ENCODE peak calls at places on chromosomes 1 and 21, in nine cellular contexts. K, W, O, H, R, U, A, G and B are unnamed samples.

GRCh38 chr1:182672487-182672836 is 11.9 kb downstream of the RGS8 start:
- DNase-seq in K (no peak), W (no peak), O (no peak), H (no peak), R (no peak), U (no peak), A (no peak), G (no peak), B (no peak)

GRCh38 chr1:24914226-24915069 is 15.6 kb downstream of the RUNX3 start:
- DNase-seq in K (no peak), W (no peak), O (no peak), H (no peak), R (no peak), U (peak), A (no peak), G (no peak), B (no peak)

GRCh38 chr1:194774535-194774934 is 1588.1 kb upstream of the B3GALT2 start:
- DNase-seq in K (no peak), W (no peak), O (no peak), H (no peak), R (no peak), U (no peak), A (no peak), G (no peak), B (no peak)

GRCh38 chr1:44213222-44214112 is at the start of gene DMAP1:
- DNase-seq in K (peak), W (peak), O (peak), H (no peak), R (peak), U (peak), A (peak), G (peak), B (peak)

GRCh38 chr1:230335861-230336549 is 90.1 kb downstream of the PGBD5 start:
- DNase-seq in K (no peak), W (no peak), O (peak), H (no peak), R (no peak), U (no peak), A (no peak), G (no peak), B (no peak)

GRCh38 chr1:212760126-212760823 is 31.3 kb downstream of the NSL1 start:
- DNase-seq in K (no peak), W (no peak), O (no peak), H (no peak), R (peak), U (peak), A (peak), G (no peak), B (no peak)

GRCh38 chr1:96329121-96329520 is 392.5 kb upstream of the PTBP2 start:
- DNase-seq in K (no peak), W (no peak), O (peak), H (no peak), R (no peak), U (no peak), A (no peak), G (no peak), B (no peak)

GRCh38 chr21:29499734-29500343 is 201.1 kb downstream of the BACH1 start:
- DNase-seq in K (no peak), W (no peak), O (peak), H (no peak), R (no peak), U (peak), A (peak), G (no peak), B (no peak)

GRCh38 chr1:25246600-25247023 is 642 bp downstream of the RSRP1 start:
- DNase-seq in K (no peak), W (peak), O (no peak), H (no peak), R (no peak), U (no peak), A (peak), G (no peak), B (no peak)

GRCh38 chr1:110216844-110217444 is 6.8 kb downstream of the KCNC4 start:
- DNase-seq in K (no peak), W (no peak), O (no peak), H (no peak), R (no peak), U (no peak), A (no peak), G (no peak), B (no peak)